ENCODE peak calls at places on chromosomes 3 and 15, in five cellular contexts. V, E, X, Y and B are unnamed samples.

GRCh38 chr15:57820119-57820518 is 113.6 kb downstream of the POLR2M start:
- DNase-seq in Y (no peak), V (peak; percentile 22), E (no peak), X (no peak), B (no peak)

GRCh38 chr3:54966979-54967378 is 39.1 kb upstream of the LRTM1 start:
- DNase-seq in E (no peak), V (no peak), Y (no peak), X (no peak), B (no peak)

GRCh38 chr3:131107637-131108433 is 81.2 kb downstream of the NEK11 start:
- DNase-seq in X (no peak), V (no peak), E (no peak), Y (no peak), B (no peak)

GRCh38 chr3:185317674-185318073 is 45.3 kb upstream of the MAP3K13 start:
- DNase-seq in E (no peak), V (peak; percentile 31), X (no peak), Y (no peak), B (no peak)

GRCh38 chr15:99123706-99124451 is 19.0 kb downstream of the SYNM start:
- DNase-seq in V (peak; percentile 92), E (peak; percentile 72), X (peak; percentile 95), Y (peak; percentile 83), B (no peak)

GRCh38 chr3:42539871-42540714 is 37.6 kb downstream of the VIPR1 start:
- DNase-seq in Y (no peak), E (peak; percentile 36), X (no peak), V (peak; percentile 31), B (peak; percentile 46)

GRCh38 chr3:6540981-6541380 is 319.9 kb upstream of the GRM7 start:
- DNase-seq in E (no peak), Y (no peak), V (no peak), X (no peak), B (no peak)

GRCh38 chr15:70342141-70342540 is 244.4 kb upstream of the TLE3 start:
- DNase-seq in V (no peak), X (no peak), E (peak; percentile 2), Y (no peak), B (no peak)

GRCh38 chr15:70227122-70227521 is 129.4 kb upstream of the TLE3 start:
- DNase-seq in V (no peak), E (no peak), Y (no peak), X (no peak), B (no peak)

GRCh38 chr3:49017978-49018706 is at the start of gene DALRD3:
- DNase-seq in Y (no peak), E (peak; percentile 60), X (peak; percentile 84), V (peak; percentile 51), B (peak; percentile 65)

GRCh38 chr3:143961351-143961750 is 10.3 kb upstream of the DIPK2A start:
- DNase-seq in V (no peak), X (no peak), Y (no peak), E (no peak), B (no peak)

GRCh38 chr3:195113074-195113473 is 157.9 kb downstream of the XXYLT1 start:
- DNase-seq in E (no peak), V (peak; percentile 37), X (peak; percentile 29), Y (no peak), B (no peak)

GRCh38 chr3:132394334-132394733 is 23.0 kb upstream of the DNAJC13 start:
- DNase-seq in Y (no peak), X (no peak), E (no peak), V (peak; percentile 85), B (no peak)

GRCh38 chr3:129686941-129687340 is 80.5 kb upstream of the PLXND1 start:
- DNase-seq in X (no peak), E (no peak), V (no peak), Y (no peak), B (no peak)

GRCh38 chr3:160701490-160701889 is 24.5 kb downstream of the ARL14 start:
- DNase-seq in Y (no peak), X (no peak), V (no peak), E (no peak), B (no peak)

GRCh38 chr3:30203301-30203700 is 403.1 kb upstream of the TGFBR2 start:
- DNase-seq in X (no peak), Y (peak; percentile 23), E (no peak), V (no peak), B (no peak)

GRCh38 chr3:143329567-143330164 is 210.1 kb downstream of the CHST2 start:
- DNase-seq in X (no peak), E (no peak), V (no peak), Y (no peak), B (no peak)

GRCh38 chr3:31039145-31039544 is 144.7 kb upstream of the GADL1 start:
- DNase-seq in X (no peak), V (no peak), Y (no peak), E (no peak), B (no peak)

GRCh38 chr3:148861277-148861869 is 3.7 kb upstream of the CPA3 start:
- DNase-seq in X (no peak), Y (peak; percentile 11), V (peak; percentile 71), E (no peak), B (no peak)

GRCh38 chr15:84928843-84929168 is 44.3 kb downstream of the SLC28A1 start:
- DNase-seq in E (no peak), Y (no peak), X (no peak), V (peak; percentile 45), B (no peak)

GRCh38 chr3:49805367-49805782 is 2.3 kb downstream of the INKA1 start:
- DNase-seq in E (peak; percentile 83), Y (no peak), V (peak; percentile 95), X (peak; percentile 98), B (no peak)

GRCh38 chr3:114242947-114243346 is 5.6 kb upstream of the ZNF80 start:
- DNase-seq in V (no peak), E (no peak), X (no peak), Y (no peak), B (no peak)

GRCh38 chr3:149336925-149337324 is 3.5 kb upstream of the TM4SF18 start:
- DNase-seq in E (no peak), V (peak; percentile 53), Y (no peak), X (no peak), B (no peak)

GRCh38 chr3:112818289-112818688 is 28.4 kb downstream of the CD200R1L start:
- DNase-seq in E (no peak), V (peak; percentile 50), Y (no peak), X (no peak), B (no peak)

GRCh38 chr3:143098032-143098764 is 21.4 kb upstream of the CHST2 start:
- DNase-seq in V (no peak), Y (no peak), E (no peak), X (no peak), B (no peak)

GRCh38 chr3:171396048-171396447 is 64.2 kb downstream of the TNIK start:
- DNase-seq in Y (no peak), E (no peak), X (no peak), V (no peak), B (no peak)

GRCh38 chr15:90106522-90107117 is 4.4 kb upstream of the IDH2 start:
- DNase-seq in X (no peak), E (no peak), Y (no peak), V (peak; percentile 55), B (no peak)

GRCh38 chr15:76342382-76343201 is 6.0 kb downstream of the ISL2 start:
- DNase-seq in V (no peak), Y (no peak), E (no peak), X (no peak), B (no peak)

GRCh38 chr3:168684519-168684918 is 588.8 kb upstream of the GOLIM4 start:
- DNase-seq in E (no peak), V (no peak), X (no peak), Y (no peak), B (no peak)

GRCh38 chr3:60431599-60431958 is 819.7 kb downstream of the FHIT start:
- DNase-seq in X (no peak), E (no peak), V (peak; percentile 23), Y (peak; percentile 4), B (no peak)
- TF ChIP-seq CTCF in X (no peak), E (no peak), V (peak; percentile 14), Y (peak; percentile 61), B (no peak)

DNA sequence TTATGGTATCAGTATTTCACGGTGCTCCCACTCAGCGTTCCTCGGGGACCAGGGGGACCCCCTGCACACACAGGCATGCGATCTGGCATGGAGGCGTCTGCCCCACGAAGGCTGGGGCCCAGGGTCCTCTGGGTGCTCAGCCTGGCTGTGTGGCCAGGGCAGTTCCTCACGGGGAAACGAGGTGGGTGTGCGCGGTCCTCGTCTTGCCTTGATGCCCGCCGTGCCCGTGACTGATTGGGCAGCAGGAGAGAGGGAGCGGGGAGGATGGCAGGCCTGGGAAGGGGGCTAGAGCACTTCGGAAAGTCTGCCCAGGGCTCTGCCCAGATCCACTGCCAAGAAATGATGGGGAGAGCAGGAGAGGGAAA is 10.9 kb downstream of the LINGO1 start:
- DNase-seq in E (no peak), V (no peak), X (no peak), Y (no peak), B (no peak)
- TF ChIP-seq CTCF in E (no peak), V (no peak), X (no peak), Y (no peak), B (no peak)

DNA sequence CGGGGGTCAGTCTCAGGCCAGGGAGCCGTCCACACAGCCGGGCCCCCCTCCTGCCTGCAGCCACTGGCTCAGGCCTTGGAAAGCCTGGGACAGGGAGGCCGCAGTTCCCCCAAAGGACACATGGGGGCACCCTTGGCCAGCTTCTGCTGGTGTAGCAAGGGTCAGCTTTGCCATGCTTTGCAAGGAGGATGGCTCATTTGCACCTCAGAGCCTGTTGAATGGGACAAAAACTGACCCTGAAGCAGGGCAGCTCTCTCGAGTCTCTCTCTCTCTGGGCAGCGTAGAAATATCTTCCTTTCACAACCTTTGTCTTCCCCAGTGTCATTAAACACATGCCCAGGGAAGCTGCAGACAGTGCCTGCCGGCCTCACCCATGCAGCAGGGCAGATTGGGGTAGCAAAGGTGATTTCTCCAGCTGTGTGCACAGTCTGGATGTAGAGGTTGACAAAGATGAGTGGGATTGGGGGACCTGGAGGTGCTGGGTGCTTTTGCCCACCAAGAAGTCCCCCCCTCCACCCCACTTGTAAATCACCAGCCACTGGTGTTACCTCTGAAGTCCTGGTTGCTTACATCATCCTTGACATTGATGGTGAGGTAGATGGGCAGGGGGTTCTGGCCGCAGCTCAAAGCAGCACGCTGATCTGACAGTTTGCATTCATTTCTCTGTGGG is 17.4 kb upstream of the EHD4 start:
- DNase-seq in E (peak; percentile 83), V (peak; percentile 76), X (peak; percentile 85), Y (peak; percentile 34), B (peak; percentile 76)
- TF ChIP-seq CTCF in E (peak; percentile 97), V (peak; percentile 99), X (peak; percentile 95), Y (peak; percentile 97), B (peak; percentile 87)

DNA sequence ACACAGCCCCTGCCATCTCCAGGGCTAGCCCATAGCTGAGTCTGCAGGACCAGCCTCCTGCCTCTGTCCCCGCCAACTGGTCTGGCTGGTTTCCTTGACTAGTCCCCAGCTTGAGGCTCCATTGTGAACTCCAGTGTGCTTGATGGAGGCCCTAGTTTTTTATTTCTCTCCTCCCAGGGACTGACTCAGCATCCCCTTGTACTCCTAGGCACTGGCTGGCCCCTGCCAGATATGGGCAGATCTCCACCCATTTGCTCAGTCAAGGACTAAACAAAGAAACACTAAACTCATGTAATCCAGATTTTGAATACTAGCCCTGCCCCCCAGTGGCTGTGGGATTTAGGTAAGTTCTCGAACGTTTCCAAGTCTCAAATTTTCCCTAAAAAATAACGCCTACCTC is 415.4 kb upstream of the RORA start:
- DNase-seq in E (no peak), V (no peak), Y (no peak), X (no peak), B (no peak)
- TF ChIP-seq CTCF in E (no peak), V (no peak), Y (no peak), X (no peak), B (no peak)